ENCODE peak calls at places on chromosomes 16 and 17, in ten cellular contexts. N is AG09319; T is NCI-H82; I is effector memory CD8-positive, alpha-beta T cell; X is naive thymus-derived CD8-positive, alpha-beta T cell; P is renal cortical epithelial cell; V is progenitor cell of endocrine pancreas; W is WTC11; J is endothelial cell; K is Calu3. S is an unnamed sample.

GRCh38 chr16:67481561-67482259 is 753 bp upstream of the ATP6V0D1 start:
- DNase-seq in P (no peak), T (peak), J (no peak), N (no peak), X (no peak), W (no peak), V (no peak), K (peak), I (no peak), S (no peak)

GRCh38 chr16:1030381-1030901 is 42.1 kb upstream of the SSTR5 start:
- DNase-seq in X (no peak), K (no peak), V (no peak), W (no peak), I (no peak), P (no peak), J (no peak), N (no peak), T (no peak), S (no peak)

GRCh38 chr17:63096426-63096825 is 130.4 kb downstream of the TANC2 start:
- DNase-seq in I (no peak), P (no peak), K (no peak), J (no peak), V (no peak), N (peak), T (no peak), W (no peak), X (no peak), S (no peak)

GRCh38 chr17:68820476-68820824 is 134.7 kb downstream of the ABCA8 start:
- DNase-seq in I (no peak), P (no peak), N (no peak), W (no peak), V (no peak), J (no peak), X (no peak), K (no peak), T (no peak), S (no peak)

GRCh38 chr17:19327039-19327776 is 35.3 kb downstream of the B9D1 start:
- DNase-seq in N (peak), P (peak), X (no peak), J (no peak), V (no peak), W (peak), I (no peak), T (no peak), K (no peak), S (no peak)

GRCh38 chr17:1485311-1485747 is 7.2 kb downstream of the MYO1C start:
- DNase-seq in P (no peak), W (peak), N (no peak), J (peak), K (peak), T (peak), I (no peak), X (no peak), V (no peak), S (no peak)

GRCh38 chr17:18235743-18236256 is 10.4 kb downstream of the LLGL1 start:
- DNase-seq in V (no peak), I (no peak), X (no peak), K (peak), T (no peak), W (no peak), P (peak), N (no peak), J (no peak), S (peak)

GRCh38 chr17:19359856-19360255 is 2.7 kb downstream of the B9D1 start:
- DNase-seq in T (no peak), K (no peak), N (no peak), I (no peak), V (no peak), P (no peak), X (no peak), W (no peak), J (no peak), S (no peak)

GRCh38 chr17:55424893-55425540 is 3.4 kb upstream of the MMD start:
- DNase-seq in T (no peak), P (no peak), I (no peak), X (no peak), J (no peak), N (no peak), K (no peak), V (no peak), W (no peak), S (no peak)

GRCh38 chr17:81429353-81429774 is 34.1 kb downstream of the BAHCC1 start:
- DNase-seq in N (peak), W (no peak), J (no peak), P (peak), V (no peak), T (no peak), I (no peak), X (no peak), K (peak), S (peak)

GRCh38 chr17:68101992-68102758 is 66.6 kb downstream of the KPNA2 start:
- DNase-seq in J (peak), P (no peak), I (peak), W (no peak), N (no peak), X (peak), V (no peak), T (peak), K (peak), S (no peak)

GRCh38 chr16:9261376-9261775 is 169.9 kb downstream of the HAPSTR1 start:
- DNase-seq in W (no peak), X (no peak), K (no peak), V (no peak), J (no peak), N (no peak), T (no peak), P (no peak), I (no peak), S (no peak)

GRCh38 chr17:38883592-38884526 is 14.0 kb downstream of the LASP1 start:
- DNase-seq in N (no peak), T (no peak), X (no peak), P (no peak), J (no peak), V (no peak), I (no peak), W (no peak), K (no peak), S (no peak)

GRCh38 chr17:12756786-12757185 is 32.5 kb upstream of the ARHGAP44 start:
- DNase-seq in P (no peak), J (no peak), V (no peak), K (no peak), N (no peak), I (no peak), T (no peak), X (no peak), W (no peak), S (no peak)

GRCh38 chr16:58422809-58423208 is 30.5 kb downstream of the GINS3 start:
- DNase-seq in N (no peak), X (no peak), T (peak), P (no peak), I (no peak), K (no peak), V (no peak), J (no peak), W (no peak), S (no peak)

GRCh38 chr17:35871415-35871814 is 2.7 kb upstream of the HEATR9 start:
- DNase-seq in W (peak), K (no peak), J (no peak), N (no peak), V (no peak), P (no peak), T (peak), X (peak), I (no peak), S (no peak)

GRCh38 chr17:40548982-40549680 is 16.1 kb downstream of the CCR7 start:
- DNase-seq in X (no peak), P (peak), J (no peak), W (peak), K (peak), V (peak), N (peak), T (no peak), I (no peak), S (peak)

GRCh38 chr17:28385037-28385797 is 13.7 kb downstream of the SARM1 start:
- DNase-seq in J (no peak), X (no peak), V (no peak), W (peak), P (no peak), N (no peak), K (peak), T (no peak), I (no peak), S (no peak)

GRCh38 chr17:59845595-59846390 is 47.0 kb downstream of the TUBD1 start:
- DNase-seq in P (peak), T (peak), K (peak), I (no peak), V (no peak), J (no peak), X (no peak), N (peak), W (no peak), S (no peak)

GRCh38 chr16:1915732-1916653 is 2.2 kb downstream of the HS3ST6 start:
- DNase-seq in I (no peak), N (no peak), T (no peak), V (no peak), W (no peak), K (no peak), P (no peak), J (no peak), X (no peak), S (no peak)

GRCh38 chr17:21201302-21201602 is 12.7 kb downstream of the TMEM11 start:
- DNase-seq in X (no peak), I (no peak), W (no peak), V (no peak), T (peak), J (no peak), P (no peak), N (peak), K (no peak), S (no peak)

GRCh38 chr16:47461598-47462266 is 601 bp downstream of the PHKB start:
- DNase-seq in V (no peak), X (no peak), T (peak), J (peak), N (no peak), K (peak), W (no peak), I (peak), P (peak), S (peak)

GRCh38 chr16:87344931-87345631 is 27.9 kb upstream of the C16orf95 start:
- DNase-seq in T (no peak), V (no peak), N (no peak), J (no peak), X (peak), I (peak), P (no peak), W (no peak), K (no peak), S (no peak)

GRCh38 chr16:78925071-78925714 is 675.3 kb downstream of the MAF start:
- DNase-seq in N (no peak), J (peak), V (no peak), W (peak), X (no peak), P (no peak), K (peak), T (peak), I (peak), S (no peak)

GRCh38 chr17:69284646-69285045 is 42.3 kb downstream of the ABCA5 start:
- DNase-seq in I (no peak), P (no peak), V (no peak), J (no peak), X (no peak), N (no peak), K (no peak), W (no peak), T (no peak), S (no peak)

GRCh38 chr17:28549274-28550132 is 2.9 kb downstream of the UNC119 start:
- DNase-seq in J (no peak), V (no peak), I (peak), T (peak), P (no peak), K (no peak), X (peak), W (no peak), N (no peak), S (no peak)

GRCh38 chr16:10922328-10923145 is 19.7 kb downstream of the DEXI start:
- DNase-seq in V (no peak), P (peak), W (no peak), K (no peak), T (no peak), J (no peak), X (no peak), I (no peak), N (no peak), S (no peak)

GRCh38 chr17:79388556-79389295 is 222.1 kb downstream of the RBFOX3 start:
- DNase-seq in I (no peak), N (no peak), V (peak), J (peak), P (peak), K (peak), W (peak), T (peak), X (no peak), S (no peak)

GRCh38 chr16:24119807-24120206 is 136.3 kb upstream of the CACNG3 start:
- DNase-seq in J (no peak), P (no peak), W (no peak), V (no peak), N (no peak), K (no peak), I (no peak), T (no peak), X (no peak), S (no peak)

GRCh38 chr17:27345141-27345904 is 51.4 kb downstream of the WSB1 start:
- DNase-seq in T (no peak), K (no peak), W (peak), N (no peak), V (no peak), J (peak), P (peak), I (no peak), X (no peak), S (no peak)

GRCh38 chr17:19645608-19646250 is 2.8 kb upstream of the ALDH3A2 start:
- DNase-seq in K (no peak), P (no peak), W (peak), T (peak), X (peak), I (peak), V (no peak), N (no peak), J (peak), S (no peak)

GRCh38 chr17:68355093-68355492 is 63.8 kb downstream of the ARSG start:
- DNase-seq in K (no peak), N (no peak), J (no peak), X (no peak), I (no peak), W (no peak), V (no peak), P (peak), T (no peak), S (peak)

GRCh38 chr17:36931096-36931696 is 6.1 kb upstream of the LHX1 start:
- DNase-seq in J (no peak), W (no peak), T (no peak), I (no peak), P (no peak), V (no peak), X (no peak), N (no peak), K (no peak), S (no peak)

GRCh38 chr16:77805403-77805802 is 17.0 kb downstream of the VAT1L start:
- DNase-seq in N (no peak), W (no peak), J (no peak), K (no peak), T (no peak), V (no peak), I (no peak), P (no peak), X (no peak), S (no peak)

S was measured in fibroblast of the conjunctiva.